ENCODE peak calls at places on chromosomes 6 and 20, in seven cellular contexts. One of them, this sample, is unnamed.

GRCh38 chr20:32474009-32474716 is 111.0 kb downstream of the NOL4L start:
- DNase-seq in K562: peak
- DNase-seq in HEK293T: no peak
- DNase-seq in GM12878: no peak
- DNase-seq in WTC11: no peak
- DNase-seq in HepG2: peak
- DNase-seq in H1: no peak
- DNase-seq in this sample: no peak

GRCh38 chr6:122472022-122472340 is 374 bp upstream of the SERINC1 start:
- DNase-seq in K562: no peak
- DNase-seq in HEK293T: no peak
- DNase-seq in GM12878: no peak
- DNase-seq in WTC11: no peak
- DNase-seq in HepG2: no peak
- DNase-seq in H1: no peak
- DNase-seq in this sample: no peak

GRCh38 chr20:63129376-63129965 is 86.5 kb downstream of the YTHDF1 start:
- DNase-seq in K562: no peak
- DNase-seq in HEK293T: no peak
- DNase-seq in GM12878: no peak
- DNase-seq in WTC11: peak
- DNase-seq in HepG2: no peak
- DNase-seq in H1: no peak
- DNase-seq in this sample: no peak

GRCh38 chr6:104955927-104956662 is 812 bp upstream of the LIN28B start:
- DNase-seq in K562: peak
- DNase-seq in HEK293T: peak
- DNase-seq in GM12878: no peak
- DNase-seq in WTC11: peak
- DNase-seq in HepG2: peak
- DNase-seq in H1: peak
- DNase-seq in this sample: no peak

GRCh38 chr6:47852727-47853126 is 70.9 kb downstream of the OPN5 start:
- DNase-seq in K562: no peak
- DNase-seq in HEK293T: no peak
- DNase-seq in GM12878: no peak
- DNase-seq in WTC11: no peak
- DNase-seq in HepG2: no peak
- DNase-seq in H1: no peak
- DNase-seq in this sample: no peak

GRCh38 chr20:14114049-14114448 is 118.7 kb downstream of the MACROD2 start:
- DNase-seq in K562: no peak
- DNase-seq in HEK293T: no peak
- DNase-seq in GM12878: no peak
- DNase-seq in WTC11: no peak
- DNase-seq in HepG2: no peak
- DNase-seq in H1: no peak
- DNase-seq in this sample: no peak

GRCh38 chr6:6923605-6924004 is 184.2 kb upstream of the RREB1 start:
- DNase-seq in K562: no peak
- DNase-seq in HEK293T: no peak
- DNase-seq in GM12878: no peak
- DNase-seq in WTC11: no peak
- DNase-seq in HepG2: no peak
- DNase-seq in H1: no peak
- DNase-seq in this sample: no peak

GRCh38 chr6:108294297-108294786 is 512 bp upstream of the AFG1L start:
- DNase-seq in K562: no peak
- DNase-seq in HEK293T: no peak
- DNase-seq in GM12878: no peak
- DNase-seq in WTC11: no peak
- DNase-seq in HepG2: no peak
- DNase-seq in H1: no peak
- DNase-seq in this sample: no peak

GRCh38 chr6:31870385-31870921 is 7.8 kb upstream of the NEU1 start:
- DNase-seq in K562: no peak
- DNase-seq in HEK293T: no peak
- DNase-seq in GM12878: no peak
- DNase-seq in WTC11: peak
- DNase-seq in HepG2: no peak
- DNase-seq in H1: no peak
- DNase-seq in this sample: no peak

GRCh38 chr6:30557683-30557981 is 537 bp downstream of the PRR3 start:
- DNase-seq in K562: peak
- DNase-seq in HEK293T: no peak
- DNase-seq in GM12878: no peak
- DNase-seq in WTC11: no peak
- DNase-seq in HepG2: no peak
- DNase-seq in H1: no peak
- DNase-seq in this sample: peak

GRCh38 chr6:169495601-169496000 is 206.2 kb downstream of the WDR27 start:
- DNase-seq in K562: no peak
- DNase-seq in HEK293T: no peak
- DNase-seq in GM12878: no peak
- DNase-seq in WTC11: no peak
- DNase-seq in HepG2: no peak
- DNase-seq in H1: no peak
- DNase-seq in this sample: no peak

GRCh38 chr20:63500902-63501817 is 2.3 kb upstream of the EEF1A2 start:
- DNase-seq in K562: no peak
- DNase-seq in HEK293T: no peak
- DNase-seq in GM12878: no peak
- DNase-seq in WTC11: no peak
- DNase-seq in HepG2: no peak
- DNase-seq in H1: no peak
- DNase-seq in this sample: no peak

GRCh38 chr6:133396225-133396624 is 155.1 kb downstream of the EYA4 start:
- DNase-seq in K562: no peak
- DNase-seq in HEK293T: no peak
- DNase-seq in GM12878: no peak
- DNase-seq in WTC11: no peak
- DNase-seq in HepG2: no peak
- DNase-seq in H1: no peak
- DNase-seq in this sample: no peak

GRCh38 chr20:45441746-45442145 is 25.8 kb downstream of the PIGT start:
- DNase-seq in K562: no peak
- DNase-seq in HEK293T: no peak
- DNase-seq in GM12878: no peak
- DNase-seq in WTC11: no peak
- DNase-seq in HepG2: no peak
- DNase-seq in H1: no peak
- DNase-seq in this sample: no peak

GRCh38 chr6:98769546-98769945 is 64.8 kb upstream of the POU3F2 start:
- DNase-seq in K562: peak
- DNase-seq in HEK293T: peak
- DNase-seq in GM12878: no peak
- DNase-seq in WTC11: peak
- DNase-seq in HepG2: peak
- DNase-seq in H1: no peak
- DNase-seq in this sample: peak

GRCh38 chr6:161010418-161010817 is 18.8 kb downstream of the MAP3K4 start:
- DNase-seq in K562: no peak
- DNase-seq in HEK293T: no peak
- DNase-seq in GM12878: no peak
- DNase-seq in WTC11: no peak
- DNase-seq in HepG2: no peak
- DNase-seq in H1: no peak
- DNase-seq in this sample: no peak

GRCh38 chr6:5128351-5128750 is 43.2 kb downstream of the PPP1R3G start:
- DNase-seq in K562: no peak
- DNase-seq in HEK293T: no peak
- DNase-seq in GM12878: no peak
- DNase-seq in WTC11: no peak
- DNase-seq in HepG2: no peak
- DNase-seq in H1: no peak
- DNase-seq in this sample: no peak

GRCh38 chr6:170099387-170099786 is 191.5 kb downstream of the DLL1 start:
- DNase-seq in K562: no peak
- DNase-seq in HEK293T: no peak
- DNase-seq in GM12878: no peak
- DNase-seq in WTC11: no peak
- DNase-seq in HepG2: no peak
- DNase-seq in H1: no peak
- DNase-seq in this sample: no peak

GRCh38 chr6:25519856-25520255 is 132.2 kb upstream of the SCGN start:
- DNase-seq in K562: no peak
- DNase-seq in HEK293T: no peak
- DNase-seq in GM12878: no peak
- DNase-seq in WTC11: no peak
- DNase-seq in HepG2: no peak
- DNase-seq in H1: no peak
- DNase-seq in this sample: no peak

DNA sequence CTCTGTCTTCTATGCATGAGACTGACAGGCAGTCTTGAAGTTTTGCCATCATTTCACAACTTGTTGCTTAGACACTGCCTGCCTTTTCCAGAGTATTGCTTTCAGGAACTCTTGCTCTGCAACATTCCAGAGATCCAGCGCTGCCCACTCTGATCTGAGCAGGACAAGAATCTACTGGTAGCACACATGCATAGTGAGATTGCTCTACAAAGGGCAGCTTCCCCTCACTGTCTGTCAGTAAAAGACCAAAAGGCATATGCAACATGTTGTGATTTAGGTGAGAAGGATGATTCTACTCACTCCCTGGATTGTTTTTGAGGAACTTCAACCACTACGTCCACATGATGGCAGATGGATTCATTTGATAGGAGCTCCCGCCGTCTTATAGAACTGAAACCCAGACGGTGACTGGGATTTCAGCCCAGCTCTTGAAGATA is 259.1 kb downstream of the ARID1B start:
- DNase-seq in K562: peak
- DNase-seq in HEK293T: no peak
- DNase-seq in GM12878: no peak
- DNase-seq in WTC11: no peak
- DNase-seq in HepG2: no peak
- DNase-seq in H1: no peak
- DNase-seq in this sample: no peak
- TF ChIP-seq SP1 in K562: no peak
- TF ChIP-seq SP1 in HEK293T: no peak
- TF ChIP-seq SP1 in GM12878: no peak
- TF ChIP-seq SP1 in WTC11: no peak
- TF ChIP-seq SP1 in HepG2: no peak
- TF ChIP-seq SP1 in H1: no peak
- TF ChIP-seq SP1 in this sample: no peak

DNA sequence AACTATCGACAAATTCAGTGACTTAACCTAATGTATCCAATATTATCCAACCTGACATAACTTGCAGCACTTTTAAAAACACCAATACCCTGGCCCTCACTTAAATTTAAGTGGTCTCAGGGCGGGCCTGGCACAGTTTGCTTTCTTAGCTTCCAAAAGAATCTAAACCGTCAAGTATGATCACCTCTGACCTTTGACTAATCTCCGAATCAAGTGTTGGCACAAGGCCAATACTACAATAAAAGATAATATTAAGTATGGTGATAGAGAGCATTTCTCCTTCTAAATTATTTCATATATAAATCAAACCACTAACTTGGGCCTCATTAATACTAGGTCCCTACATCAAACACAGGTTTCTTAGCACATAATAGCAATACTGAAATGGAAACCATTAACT is 153.0 kb downstream of the PTPRK start:
- DNase-seq in K562: no peak
- DNase-seq in HEK293T: no peak
- DNase-seq in GM12878: no peak
- DNase-seq in WTC11: no peak
- DNase-seq in HepG2: no peak
- DNase-seq in H1: no peak
- DNase-seq in this sample: no peak
- TF ChIP-seq SP1 in K562: no peak
- TF ChIP-seq SP1 in HEK293T: no peak
- TF ChIP-seq SP1 in GM12878: no peak
- TF ChIP-seq SP1 in WTC11: no peak
- TF ChIP-seq SP1 in HepG2: no peak
- TF ChIP-seq SP1 in H1: no peak
- TF ChIP-seq SP1 in this sample: no peak

GRCh38 chr6:155325700-155326516 is 11.6 kb upstream of the TFB1M start:
- DNase-seq in K562: no peak
- DNase-seq in HEK293T: no peak
- DNase-seq in GM12878: no peak
- DNase-seq in WTC11: no peak
- DNase-seq in HepG2: peak
- DNase-seq in H1: no peak
- DNase-seq in this sample: no peak
- TF ChIP-seq SP1 in K562: no peak
- TF ChIP-seq SP1 in HEK293T: no peak
- TF ChIP-seq SP1 in GM12878: no peak
- TF ChIP-seq SP1 in WTC11: no peak
- TF ChIP-seq SP1 in HepG2: peak
- TF ChIP-seq SP1 in H1: no peak
- TF ChIP-seq SP1 in this sample: no peak

DNA sequence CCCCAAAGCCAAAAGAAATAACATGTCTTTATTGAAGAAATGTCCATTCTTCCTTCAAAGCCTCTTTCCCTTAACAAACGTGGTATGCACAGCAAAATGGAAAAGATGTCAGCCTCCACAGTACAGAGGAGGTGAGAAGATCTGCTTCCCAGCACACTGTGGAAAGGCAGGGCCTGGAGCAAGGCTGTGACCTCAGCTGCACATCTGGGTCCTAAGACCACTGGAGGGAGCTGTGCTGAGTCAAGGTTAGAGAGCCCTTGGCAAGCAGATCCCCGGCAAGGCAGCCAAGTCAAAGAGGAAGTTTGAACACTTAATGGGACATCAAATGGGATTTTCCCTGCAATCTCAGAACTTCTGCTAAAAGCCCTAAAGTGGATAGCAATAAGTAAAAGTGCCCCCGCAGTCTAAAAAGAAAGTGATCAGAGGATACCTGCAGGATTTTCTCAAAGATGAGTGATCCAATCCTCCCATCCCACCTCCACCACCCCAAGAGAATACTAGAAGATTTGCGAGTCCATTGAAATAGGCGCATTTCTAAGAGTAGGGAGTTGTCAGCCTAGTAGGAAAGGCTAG is 39.4 kb downstream of the UNC5CL start:
- DNase-seq in K562: peak
- DNase-seq in HEK293T: peak
- DNase-seq in GM12878: peak
- DNase-seq in WTC11: peak
- DNase-seq in HepG2: peak
- DNase-seq in H1: peak
- DNase-seq in this sample: peak
- TF ChIP-seq SP1 in K562: no peak
- TF ChIP-seq SP1 in HEK293T: no peak
- TF ChIP-seq SP1 in GM12878: no peak
- TF ChIP-seq SP1 in WTC11: no peak
- TF ChIP-seq SP1 in HepG2: no peak
- TF ChIP-seq SP1 in H1: no peak
- TF ChIP-seq SP1 in this sample: no peak

GRCh38 chr20:22563062-22563965 is 21.1 kb downstream of the FOXA2 start:
- DNase-seq in K562: no peak
- DNase-seq in HEK293T: no peak
- DNase-seq in GM12878: no peak
- DNase-seq in WTC11: no peak
- DNase-seq in HepG2: no peak
- DNase-seq in H1: no peak
- DNase-seq in this sample: no peak
- TF ChIP-seq SP1 in K562: no peak
- TF ChIP-seq SP1 in HEK293T: no peak
- TF ChIP-seq SP1 in GM12878: no peak
- TF ChIP-seq SP1 in WTC11: no peak
- TF ChIP-seq SP1 in HepG2: no peak
- TF ChIP-seq SP1 in H1: peak
- TF ChIP-seq SP1 in this sample: no peak

GRCh38 chr20:56773731-56774130 is 144.6 kb downstream of the TFAP2C start:
- DNase-seq in K562: no peak
- DNase-seq in HEK293T: no peak
- DNase-seq in GM12878: no peak
- DNase-seq in WTC11: no peak
- DNase-seq in HepG2: no peak
- DNase-seq in H1: no peak
- DNase-seq in this sample: no peak
- TF ChIP-seq SP1 in K562: no peak
- TF ChIP-seq SP1 in HEK293T: no peak
- TF ChIP-seq SP1 in GM12878: no peak
- TF ChIP-seq SP1 in WTC11: no peak
- TF ChIP-seq SP1 in HepG2: no peak
- TF ChIP-seq SP1 in H1: no peak
- TF ChIP-seq SP1 in this sample: no peak

This sample was measured in HCT116.